ENCODE peak calls at places on chromosomes 4 and X, in ten cellular contexts. W is dorsolateral prefrontal cortex, Q is AG09319, M is mesothelial cell of epicardium, U is epithelial cell of esophagus, A is Peyer's patch, I is HFF-Myc, Y is thyroid gland, J is OCI-LY7, L is osteocyte. G is an unnamed sample.

GRCh38 chr4:36332782-36333131 is 51.3 kb downstream of the DTHD1 start:
- DNase-seq in W (no peak), Q (no peak), M (no peak), U (no peak), A (no peak), I (no peak), Y (no peak), J (no peak), L (no peak), G (no peak)

GRCh38 chr4:48722509-48723446 is 57.3 kb downstream of the FRYL start:
- DNase-seq in W (no peak), Q (no peak), M (no peak), U (no peak), A (no peak), I (no peak), Y (no peak), J (no peak), L (no peak), G (no peak)

GRCh38 chr4:10087152-10087791 is 29.3 kb downstream of the WDR1 start:
- DNase-seq in W (no peak), Q (no peak), M (no peak), U (no peak), A (peak), I (no peak), Y (peak), J (no peak), L (no peak), G (no peak)

GRCh38 chr4:151359576-151359975 is 34.2 kb upstream of the SH3D19 start:
- DNase-seq in W (no peak), Q (no peak), M (no peak), U (no peak), A (no peak), I (no peak), Y (peak), J (no peak), L (no peak), G (no peak)

GRCh38 chr4:119525771-119526712 is 102.6 kb downstream of the PDE5A start:
- DNase-seq in W (no peak), Q (no peak), M (no peak), U (peak), A (no peak), I (no peak), Y (no peak), J (no peak), L (no peak), G (no peak)

GRCh38 chr4:7206385-7206784 is 14.0 kb downstream of the SORCS2 start:
- DNase-seq in W (no peak), Q (no peak), M (no peak), U (no peak), A (no peak), I (no peak), Y (peak), J (no peak), L (no peak), G (no peak)

GRCh38 chr4:12137556-12137955 is 708.9 kb upstream of the HS3ST1 start:
- DNase-seq in W (no peak), Q (no peak), M (no peak), U (no peak), A (no peak), I (no peak), Y (no peak), J (no peak), L (no peak), G (no peak)

GRCh38 chr4:181909368-181909767 is 333.8 kb upstream of the TENM3 start:
- DNase-seq in W (no peak), Q (no peak), M (no peak), U (peak), A (no peak), I (no peak), Y (no peak), J (no peak), L (no peak), G (no peak)

GRCh38 chr4:52957220-52957686 is 95.1 kb downstream of the RASL11B start:
- DNase-seq in W (no peak), Q (no peak), M (no peak), U (no peak), A (no peak), I (peak), Y (no peak), J (no peak), L (no peak), G (no peak)

GRCh38 chrX:17670874-17671273 is 66.4 kb upstream of the SCML1 start:
- DNase-seq in W (no peak), Q (no peak), M (no peak), U (no peak), A (no peak), I (no peak), Y (no peak), J (no peak), L (no peak), G (no peak)

GRCh38 chrX:17668929-17669328 is 68.4 kb upstream of the SCML1 start:
- DNase-seq in W (no peak), Q (no peak), M (no peak), U (no peak), A (no peak), I (no peak), Y (no peak), J (no peak), L (no peak), G (no peak)

GRCh38 chrX:17669891-17670290 is 67.4 kb upstream of the SCML1 start:
- DNase-seq in W (peak), Q (no peak), M (no peak), U (no peak), A (no peak), I (no peak), Y (no peak), J (no peak), L (no peak), G (no peak)

GRCh38 chrX:17674611-17675010 is 62.7 kb upstream of the SCML1 start:
- DNase-seq in W (no peak), Q (no peak), M (no peak), U (no peak), A (no peak), I (no peak), Y (no peak), J (no peak), L (no peak), G (no peak)

DNA sequence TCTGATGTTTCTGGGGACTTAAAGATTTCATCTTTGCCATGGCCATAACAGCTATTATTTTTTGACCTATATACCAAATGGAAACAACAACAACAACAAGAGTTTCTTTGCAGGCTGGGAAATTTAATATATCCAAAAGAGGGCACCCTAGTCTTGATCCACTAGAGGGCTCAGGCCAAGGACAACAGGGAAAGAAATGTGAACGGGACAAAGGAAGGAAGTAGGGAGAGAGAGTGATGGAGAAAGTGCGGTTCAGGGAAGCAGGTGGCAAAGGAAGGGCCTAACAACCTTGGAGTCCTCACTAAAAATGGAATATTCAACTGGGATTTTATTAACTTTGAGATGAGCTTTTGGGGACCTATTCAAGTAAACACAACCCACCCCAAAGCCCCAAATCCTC is 67.8 kb upstream of the SCML1 start:
- DNase-seq in W (no peak), Q (no peak), M (no peak), U (no peak), A (no peak), I (no peak), Y (no peak), J (no peak), L (no peak), G (no peak)
- TF ChIP-seq CTCF in W (peak), Q (no peak), M (no peak), U (no peak), A (no peak), I (no peak), Y (no peak), J (no peak), L (no peak), G (peak)

GRCh38 chrX:44010626-44011025 is 37.4 kb upstream of the NDP start:
- DNase-seq in W (no peak), Q (no peak), M (no peak), U (peak), A (no peak), I (no peak), Y (no peak), J (no peak), L (no peak), G (no peak)
- TF ChIP-seq CTCF in W (no peak), Q (no peak), M (no peak), U (no peak), A (no peak), I (no peak), Y (no peak), J (no peak), L (no peak), G (no peak)

GRCh38 chr4:68278045-68278444 is 32.6 kb upstream of the TMPRSS11B start:
- DNase-seq in W (no peak), Q (no peak), M (no peak), U (peak), A (no peak), I (no peak), Y (no peak), J (no peak), L (no peak), G (no peak)
- TF ChIP-seq CTCF in W (no peak), Q (no peak), M (no peak), U (no peak), A (no peak), I (no peak), Y (no peak), J (no peak), L (no peak), G (no peak)

GRCh38 chr4:184731056-184731455 is 2.8 kb downstream of the CENPU start:
- DNase-seq in W (no peak), Q (no peak), M (no peak), U (no peak), A (no peak), I (no peak), Y (no peak), J (peak), L (no peak), G (no peak)

GRCh38 chr4:184728858-184729257 is 5.0 kb downstream of the CENPU start:
- DNase-seq in W (no peak), Q (no peak), M (no peak), U (peak), A (no peak), I (no peak), Y (no peak), J (no peak), L (no peak), G (no peak)

GRCh38 chr4:184733654-184734524 is at the start of gene CENPU:
- DNase-seq in W (peak), Q (peak), M (peak), U (peak), A (peak), I (peak), Y (peak), J (peak), L (peak), G (peak)

GRCh38 chr4:184734758-184735157 is 862 bp upstream of the CENPU start:
- DNase-seq in W (no peak), Q (no peak), M (no peak), U (no peak), A (no peak), I (no peak), Y (no peak), J (no peak), L (no peak), G (no peak)

DNA sequence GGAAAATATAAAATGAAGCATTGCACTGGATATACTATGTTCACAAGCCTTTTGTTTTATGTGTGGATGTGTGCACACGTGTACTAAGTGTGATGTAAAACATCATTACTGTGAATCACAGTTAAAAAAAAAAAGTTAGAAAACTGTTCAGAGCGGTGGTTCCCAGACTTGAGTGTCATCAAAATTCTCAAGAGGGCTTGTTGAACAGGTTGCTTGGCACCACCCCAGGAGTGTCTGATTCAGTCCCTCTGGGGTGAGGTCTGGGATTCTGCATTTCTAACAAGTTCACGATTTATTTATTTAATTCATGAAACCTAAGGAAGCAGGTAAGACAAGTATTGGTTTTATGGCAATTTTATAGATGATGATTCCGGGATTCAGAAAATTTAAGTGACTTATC is 1.8 kb downstream of the CENPU start:
- DNase-seq in W (no peak), Q (no peak), M (no peak), U (peak), A (no peak), I (no peak), Y (peak), J (peak), L (no peak), G (no peak)
- TF ChIP-seq CTCF in W (no peak), Q (no peak), M (no peak), U (no peak), A (no peak), I (no peak), Y (no peak), J (no peak), L (no peak), G (no peak)

GRCh38 chr4:675980-676870 is 1.9 kb downstream of the MYL5 start:
- DNase-seq in W (no peak), Q (no peak), M (no peak), U (no peak), A (no peak), I (no peak), Y (no peak), J (peak), L (no peak), G (no peak)

GRCh38 chr4:673349-674091 is 556 bp downstream of the ATP5ME start:
- DNase-seq in W (no peak), Q (no peak), M (no peak), U (peak), A (peak), I (no peak), Y (peak), J (peak), L (no peak), G (no peak)

GRCh38 chr4:675036-675804 is 878 bp downstream of the MYL5 start:
- DNase-seq in W (no peak), Q (no peak), M (no peak), U (no peak), A (no peak), I (no peak), Y (no peak), J (peak), L (no peak), G (no peak)

GRCh38 chr4:676871-677235 is 2.5 kb downstream of the MYL5 start:
- DNase-seq in W (no peak), Q (no peak), M (no peak), U (no peak), A (no peak), I (no peak), Y (no peak), J (peak), L (no peak), G (no peak)

GRCh38 chr4:674172-675035 is at the start of the genes ATP5ME and MYL5:
- DNase-seq in W (peak), Q (peak), M (peak), U (peak), A (peak), I (peak), Y (peak), J (peak), L (peak), G (peak)
- TF ChIP-seq CTCF in W (peak), Q (peak), M (peak), U (peak), A (peak), I (peak), Y (peak), J (peak), L (peak), G (peak)

GRCh38 chrX:16796298-16796697 is 10.0 kb downstream of the TXLNG start:
- DNase-seq in W (no peak), Q (no peak), M (no peak), U (no peak), A (no peak), I (no peak), Y (no peak), J (no peak), L (no peak), G (no peak)
- TF ChIP-seq CTCF in W (no peak), Q (no peak), M (no peak), U (no peak), A (no peak), I (no peak), Y (no peak), J (no peak), L (no peak), G (no peak)